ENCODE peak calls at places on chromosomes 6 and 20, in seven cellular contexts. F, K, V, C, W, A and X are unnamed samples.

GRCh38 chr6:43883698-43884659 is 114.0 kb downstream of the VEGFA start:
- DNase-seq in F (no peak), K (no peak), V (no peak), C (no peak), W (peak; percentile 64), A (no peak), X (no peak)

GRCh38 chr6:28589952-28590340 is 64.3 kb downstream of the GPX5 start:
- DNase-seq in F (no peak), K (no peak), V (no peak), C (no peak), W (no peak), A (no peak), X (no peak)

GRCh38 chr6:89597988-89598387 is 40.6 kb downstream of the LYRM2 start:
- DNase-seq in F (no peak), K (no peak), V (peak; percentile 52), C (peak; percentile 35), W (peak; percentile 53), A (peak; percentile 67), X (peak; percentile 64)

GRCh38 chr6:143673638-143674037 is 4.1 kb upstream of the PHACTR2 start:
- DNase-seq in F (no peak), K (no peak), V (peak; percentile 81), C (no peak), W (no peak), A (peak; percentile 66), X (peak; percentile 69)

GRCh38 chr6:130970839-130971410 is 92.1 kb downstream of the EPB41L2 start:
- DNase-seq in F (no peak), K (no peak), V (no peak), C (no peak), W (no peak), A (no peak), X (no peak)

GRCh38 chr6:81450180-81450579 is 302.3 kb downstream of the TENT5A start:
- DNase-seq in F (no peak), K (no peak), V (peak; percentile 62), C (no peak), W (no peak), A (no peak), X (peak; percentile 15)

GRCh38 chr20:17889226-17889625 is 79.4 kb downstream of the SNX5 start:
- DNase-seq in F (no peak), K (no peak), V (no peak), C (no peak), W (no peak), A (no peak), X (peak; percentile 73)

GRCh38 chr6:43669050-43669921 is 18.3 kb downstream of the MRPS18A start:
- DNase-seq in F (no peak), K (no peak), V (peak; percentile 86), C (no peak), W (no peak), A (peak; percentile 67), X (no peak)

GRCh38 chr20:19317240-19318069 is 105.0 kb downstream of the SLC24A3 start:
- DNase-seq in F (no peak), K (no peak), V (no peak), C (no peak), W (no peak), A (no peak), X (no peak)

GRCh38 chr6:82783587-82784253 is 281.9 kb downstream of the UBE3D start:
- DNase-seq in F (no peak), K (no peak), V (no peak), C (no peak), W (peak; percentile 22), A (peak; percentile 60), X (peak; percentile 2)

GRCh38 chr20:62624325-62624690 is 18.0 kb upstream of the SLCO4A1 start:
- DNase-seq in F (no peak), K (peak; percentile 63), V (no peak), C (no peak), W (peak; percentile 87), A (no peak), X (peak; percentile 64)

GRCh38 chr20:57407541-57407956 is 16.4 kb downstream of the RBM38 start:
- DNase-seq in F (no peak), K (no peak), V (no peak), C (no peak), W (no peak), A (no peak), X (no peak)

GRCh38 chr6:116888732-116889360 is 11.8 kb downstream of the RFX6 start:
- DNase-seq in F (no peak), K (no peak), V (no peak), C (no peak), W (no peak), A (no peak), X (no peak)

GRCh38 chr6:75344021-75344420 is 59.4 kb upstream of the TMEM30A start:
- DNase-seq in F (no peak), K (no peak), V (no peak), C (no peak), W (no peak), A (no peak), X (no peak)

GRCh38 chr20:10537850-10538480 is 102.9 kb downstream of the SLX4IP start:
- DNase-seq in F (no peak), K (no peak), V (peak; percentile 21), C (no peak), W (no peak), A (no peak), X (no peak)

GRCh38 chr20:44526129-44526528 is 4.3 kb upstream of the SERINC3 start:
- DNase-seq in F (no peak), K (no peak), V (no peak), C (no peak), W (no peak), A (no peak), X (peak; percentile 46)

GRCh38 chr6:6793388-6794250 is 205.1 kb downstream of the LY86 start:
- DNase-seq in F (no peak), K (no peak), V (no peak), C (no peak), W (no peak), A (no peak), X (no peak)

GRCh38 chr6:13528777-13529343 is 41.5 kb upstream of the GFOD1 start:
- DNase-seq in F (no peak), K (no peak), V (no peak), C (peak; percentile 16), W (no peak), A (no peak), X (no peak)

GRCh38 chr20:9628166-9628565 is 113.8 kb downstream of the LAMP5 start:
- DNase-seq in F (no peak), K (no peak), V (no peak), C (no peak), W (no peak), A (no peak), X (no peak)

GRCh38 chr6:25017486-25017885 is 81.7 kb upstream of the RIPOR2 start:
- DNase-seq in F (no peak), K (no peak), V (no peak), C (no peak), W (no peak), A (no peak), X (no peak)

GRCh38 chr6:7528565-7528964 is 12.9 kb upstream of the DSP start:
- DNase-seq in F (no peak), K (no peak), V (peak; percentile 81), C (no peak), W (no peak), A (no peak), X (no peak)

GRCh38 chr20:34364013-34364382 is 925 bp downstream of the ITCH start:
- DNase-seq in F (no peak), K (no peak), V (peak; percentile 46), C (no peak), W (no peak), A (no peak), X (no peak)